ENCODE peak calls at places on chromosomes 1 and 21, in seven cellular contexts. H is stomach, Z is Peyer's patch, X is HCT116, W is hepatocyte, K is colonic mucosa, T is OCI-LY7. R is an unnamed sample. For H3K4me1, the result is how much of the 10 kb centered on the place peaks cover.

GRCh38 chr1:80468356-80468755 is 1332.4 kb upstream of the ADGRL2 start:
- DNase-seq in H (no peak), Z (no peak), X (no peak), W (no peak), K (no peak), T (no peak), R (no peak)

GRCh38 chr1:207787776-207788175 is 35.9 kb downstream of the CD46 start:
- DNase-seq in H (no peak), Z (no peak), X (no peak), W (no peak), K (no peak), T (no peak), R (no peak)

GRCh38 chr1:113191579-113192076 is 118.6 kb downstream of the LRIG2 start:
- DNase-seq in H (no peak), Z (peak), X (peak), W (no peak), K (peak), T (no peak), R (no peak)

GRCh38 chr1:5485968-5486665 is 506.1 kb downstream of the NPHP4 start:
- DNase-seq in H (no peak), Z (no peak), X (no peak), W (no peak), K (no peak), T (no peak), R (no peak)

GRCh38 chr1:214946615-214947014 is 135.9 kb upstream of the KCNK2 start:
- DNase-seq in H (no peak), Z (no peak), X (no peak), W (no peak), K (no peak), T (no peak), R (no peak)

GRCh38 chr1:156439771-156440183 is 60.8 kb downstream of the MEF2D start:
- DNase-seq in H (no peak), Z (no peak), X (no peak), W (no peak), K (no peak), T (no peak), R (no peak)

GRCh38 chr21:36163780-36164426 is 7.3 kb downstream of the DOP1B start:
- DNase-seq in H (no peak), Z (no peak), X (no peak), W (no peak), K (peak), T (no peak), R (no peak)

GRCh38 chr1:7641587-7642417 is 129.3 kb upstream of the VAMP3 start:
- DNase-seq in H (no peak), Z (no peak), X (no peak), W (no peak), K (no peak), T (no peak), R (no peak)

GRCh38 chr1:48061162-48062136 is 64.3 kb upstream of the TRABD2B start:
- DNase-seq in H (peak), Z (peak), X (peak), W (peak), K (peak), T (peak), R (peak)

GRCh38 chr1:20555758-20556120 is 3.4 kb downstream of the FAM43B start:
- DNase-seq in H (no peak), Z (no peak), X (no peak), W (no peak), K (no peak), T (no peak), R (no peak)

GRCh38 chr1:229410692-229411433 is 23.0 kb downstream of the ACTA1 start:
- DNase-seq in H (peak), Z (no peak), X (no peak), W (peak), K (no peak), T (no peak), R (no peak)

GRCh38 chr1:93437976-93438605 is 9.8 kb upstream of the FNBP1L start:
- DNase-seq in H (no peak), Z (no peak), X (no peak), W (peak), K (no peak), T (peak), R (peak)

GRCh38 chr1:53498555-53499142 is 39.5 kb downstream of the DMRTB1 start:
- DNase-seq in H (no peak), Z (no peak), X (no peak), W (no peak), K (no peak), T (no peak), R (no peak)

GRCh38 chr1:154614247-154614646 is 6.3 kb upstream of the ADAR start:
- DNase-seq in H (no peak), Z (no peak), X (no peak), W (no peak), K (no peak), T (no peak), R (no peak)

GRCh38 chr1:41726899-41727748 is 191.6 kb downstream of the HIVEP3 start:
- DNase-seq in H (peak), Z (peak), X (no peak), W (no peak), K (peak), T (peak), R (no peak)

GRCh38 chr21:32392299-32392879 is 423 bp downstream of the URB1 start:
- DNase-seq in H (no peak), Z (no peak), X (no peak), W (peak), K (no peak), T (peak), R (no peak)

GRCh38 chr1:164155337-164155850 is 403.6 kb upstream of the PBX1 start:
- DNase-seq in H (no peak), Z (no peak), X (no peak), W (peak), K (no peak), T (no peak), R (no peak)

GRCh38 chr1:174022976-174023277 is 770 bp upstream of the RC3H1 start:
- DNase-seq in H (no peak), Z (no peak), X (no peak), W (no peak), K (no peak), T (no peak), R (no peak)

GRCh38 chr1:22275211-22275610 is 132.3 kb upstream of the WNT4 start:
- DNase-seq in H (no peak), Z (no peak), X (no peak), W (peak), K (no peak), T (no peak), R (no peak)

GRCh38 chr1:171233183-171233582 is 15.1 kb upstream of the FMO1 start:
- DNase-seq in H (no peak), Z (no peak), X (no peak), W (no peak), K (no peak), T (no peak), R (no peak)

GRCh38 chr21:43203523-43204080 is 34.8 kb downstream of the CRYAA start:
- DNase-seq in H (no peak), Z (no peak), X (no peak), W (no peak), K (no peak), T (no peak), R (peak)

GRCh38 chr1:119367332-119368124 is 1.1 kb upstream of the HAO2 start:
- DNase-seq in H (no peak), Z (no peak), X (peak), W (peak), K (no peak), T (peak), R (no peak)

GRCh38 chr1:232695626-232696025 is 65.7 kb upstream of the SIPA1L2 start:
- DNase-seq in H (no peak), Z (no peak), X (no peak), W (no peak), K (no peak), T (no peak), R (no peak)

GRCh38 chr1:10128081-10128765 is 82.1 kb upstream of the KIF1B start:
- DNase-seq in H (no peak), Z (no peak), X (no peak), W (no peak), K (no peak), T (no peak), R (no peak)

GRCh38 chr1:179781962-179782361 is 38.9 kb downstream of the FAM163A start:
- DNase-seq in H (peak), Z (peak), X (no peak), W (peak), K (peak), T (no peak), R (no peak)

GRCh38 chr1:30197616-30197934 is 525.8 kb downstream of the MATN1 start:
- DNase-seq in H (no peak), Z (no peak), X (no peak), W (no peak), K (no peak), T (no peak), R (no peak)

GRCh38 chr1:12059722-12060464 is 3.2 kb upstream of the TNFRSF8 start:
- DNase-seq in H (no peak), Z (no peak), X (no peak), W (no peak), K (no peak), T (peak), R (no peak)

GRCh38 chr1:150236614-150236934 is 662 bp upstream of the ANP32E start:
- DNase-seq in H (no peak), Z (peak), X (no peak), W (no peak), K (no peak), T (no peak), R (no peak)

GRCh38 chr1:10772711-10773110 is 23.7 kb downstream of the CASZ1 start:
- DNase-seq in H (no peak), Z (no peak), X (no peak), W (no peak), K (no peak), T (no peak), R (no peak)

GRCh38 chr1:236465959-236466303 is 57.9 kb upstream of the LGALS8 start:
- DNase-seq in H (no peak), Z (no peak), X (no peak), W (no peak), K (no peak), T (peak), R (no peak)

GRCh38 chr1:172356620-172357019 is 63.9 kb upstream of the C1orf105 start:
- DNase-seq in H (no peak), Z (peak), X (peak), W (peak), K (peak), T (no peak), R (peak)

GRCh38 chr1:172588296-172589291 is 55.6 kb downstream of the SUCO start:
- DNase-seq in H (no peak), Z (no peak), X (peak), W (peak), K (no peak), T (no peak), R (peak)

GRCh38 chr1:31514117-31514516 is 62.2 kb upstream of the TINAGL1 start:
- DNase-seq in H (no peak), Z (no peak), X (no peak), W (no peak), K (no peak), T (no peak), R (no peak)

GRCh38 chr1:50644447-50645105 is 221.3 kb upstream of the DMRTA2 start:
- DNase-seq in H (no peak), Z (no peak), X (no peak), W (peak), K (no peak), T (no peak), R (peak)

GRCh38 chr1:183806650-183807049 is 1.7 kb downstream of the RGL1 start:
- DNase-seq in H (no peak), Z (no peak), X (no peak), W (no peak), K (no peak), T (no peak), R (no peak)

GRCh38 chr1:183801649-183802048 is 3.3 kb upstream of the RGL1 start:
- DNase-seq in H (no peak), Z (no peak), X (no peak), W (no peak), K (no peak), T (no peak), R (no peak)

GRCh38 chr1:183806086-183806485 is 1.2 kb downstream of the RGL1 start:
- DNase-seq in H (no peak), Z (no peak), X (no peak), W (no peak), K (no peak), T (no peak), R (no peak)

GRCh38 chr1:183804916-183805734 is at the start of gene RGL1:
- DNase-seq in H (peak), Z (peak), X (peak), W (peak), K (peak), T (no peak), R (peak)

DNA sequence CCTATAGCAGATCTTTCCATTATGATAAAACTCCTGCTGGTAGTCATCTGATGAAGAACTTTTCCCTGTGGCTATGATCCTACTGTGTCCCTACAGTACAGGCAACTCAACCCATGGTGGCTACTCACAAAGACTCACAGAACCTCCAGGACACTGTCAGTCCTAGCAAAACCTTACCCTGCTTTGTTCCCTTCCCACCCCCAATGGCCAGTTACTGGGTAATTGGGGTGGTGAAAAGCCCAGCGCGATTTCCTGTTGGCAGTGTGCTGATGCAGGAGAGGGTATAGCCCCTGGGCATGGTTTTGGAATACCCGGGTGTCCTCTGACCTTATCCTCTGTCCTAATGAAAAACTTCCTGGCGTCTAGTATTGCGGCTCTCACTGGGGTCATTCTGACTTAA is 538 bp upstream of the RGL1 start:
- DNase-seq in H (no peak), Z (no peak), X (no peak), W (no peak), K (no peak), T (no peak), R (no peak)
- H3K4me3 ChIP-seq in H (peak), Z (peak), X (peak), W (peak), K (no peak), T (no peak), R (peak)

DNA sequence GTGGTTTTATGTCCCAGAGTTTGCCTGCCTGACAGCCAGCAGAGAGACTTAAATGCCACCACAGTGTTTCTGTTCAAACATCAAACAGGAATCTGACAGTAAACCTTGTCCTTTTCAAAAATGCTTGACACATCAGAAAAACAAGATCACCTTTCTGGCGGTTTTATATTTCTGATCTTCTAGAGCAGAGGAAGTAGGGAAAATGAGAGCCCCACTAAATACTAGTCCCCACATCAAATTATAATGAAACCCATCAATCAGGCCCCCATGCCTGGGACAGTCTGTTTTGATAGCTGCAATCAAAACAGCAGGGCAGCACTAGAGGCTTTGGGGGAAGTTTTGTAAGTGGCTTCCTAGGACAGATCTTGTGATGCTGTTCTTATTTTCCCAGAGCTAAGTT is 129.3 kb downstream of the CNIH3 start:
- DNase-seq in H (no peak), Z (no peak), X (no peak), W (no peak), K (no peak), T (no peak), R (no peak)
- H3K4me1 ChIP-seq in H (under half), Z (under half), X (under half), W (under half), K (under half), T (under half), R (under half)

GRCh38 chr1:202107801-202108731 is 14.7 kb upstream of the GPR37L1 start:
- DNase-seq in H (peak), Z (peak), X (no peak), W (peak), K (peak), T (no peak), R (no peak)

GRCh38 chr1:202107321-202107761 is 15.4 kb upstream of the GPR37L1 start:
- DNase-seq in H (peak), Z (peak), X (no peak), W (no peak), K (peak), T (no peak), R (no peak)

GRCh38 chr1:202105571-202106339 is 17.0 kb upstream of the GPR37L1 start:
- DNase-seq in H (peak), Z (peak), X (peak), W (peak), K (peak), T (no peak), R (peak)

GRCh38 chr1:202104073-202104472 is 18.6 kb upstream of the GPR37L1 start:
- DNase-seq in H (no peak), Z (no peak), X (no peak), W (no peak), K (peak), T (no peak), R (no peak)

DNA sequence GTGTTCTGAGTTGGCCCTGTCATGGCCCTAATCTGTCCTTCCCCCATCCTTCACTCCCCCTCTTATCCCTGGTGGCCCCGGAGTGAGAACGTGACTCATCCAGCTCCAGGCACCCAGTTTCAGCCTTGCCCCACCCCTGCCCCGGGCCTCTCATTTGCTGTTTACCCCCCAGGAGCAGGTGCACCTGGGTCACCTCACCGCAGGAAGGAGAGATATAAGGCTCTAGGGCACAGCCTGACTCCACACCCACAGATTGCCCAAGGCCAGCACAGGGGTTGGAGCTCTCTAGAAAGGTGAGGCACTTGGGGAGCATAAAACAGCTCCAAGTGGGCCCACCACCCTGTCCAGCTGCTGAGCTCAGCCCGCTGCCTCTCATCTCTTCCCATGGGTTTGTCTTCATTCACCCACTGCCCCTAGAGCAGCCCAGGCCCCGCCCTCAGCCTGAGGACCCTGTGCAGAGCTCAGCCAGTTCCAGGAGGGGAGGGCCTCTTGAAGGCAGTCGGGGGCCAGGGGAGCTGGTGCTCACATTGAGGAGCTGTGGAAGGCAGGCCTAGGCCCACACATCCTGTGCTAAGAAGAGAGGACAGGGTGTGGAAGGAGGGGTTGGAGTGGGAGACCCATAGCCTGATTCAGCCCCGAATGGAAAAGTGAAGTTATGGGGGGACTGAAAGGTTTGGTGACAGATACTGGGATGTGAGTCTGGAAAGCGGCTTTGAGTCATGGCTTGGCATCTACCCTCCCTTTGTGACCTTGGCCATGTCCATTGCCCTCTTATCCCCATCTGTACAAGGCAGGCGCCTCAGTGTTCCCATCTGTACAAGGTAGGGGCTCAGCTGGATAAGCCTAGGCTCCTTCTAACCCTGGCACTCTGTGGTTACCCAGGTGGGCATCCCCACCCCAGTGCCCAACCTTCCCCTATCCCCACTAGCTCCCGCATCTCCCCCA is 16.1 kb upstream of the GPR37L1 start:
- DNase-seq in H (peak), Z (peak), X (peak), W (peak), K (peak), T (no peak), R (no peak)
- H3K27ac ChIP-seq in H (peak), Z (no peak), X (peak), W (peak), K (peak), T (no peak), R (no peak)

DNA sequence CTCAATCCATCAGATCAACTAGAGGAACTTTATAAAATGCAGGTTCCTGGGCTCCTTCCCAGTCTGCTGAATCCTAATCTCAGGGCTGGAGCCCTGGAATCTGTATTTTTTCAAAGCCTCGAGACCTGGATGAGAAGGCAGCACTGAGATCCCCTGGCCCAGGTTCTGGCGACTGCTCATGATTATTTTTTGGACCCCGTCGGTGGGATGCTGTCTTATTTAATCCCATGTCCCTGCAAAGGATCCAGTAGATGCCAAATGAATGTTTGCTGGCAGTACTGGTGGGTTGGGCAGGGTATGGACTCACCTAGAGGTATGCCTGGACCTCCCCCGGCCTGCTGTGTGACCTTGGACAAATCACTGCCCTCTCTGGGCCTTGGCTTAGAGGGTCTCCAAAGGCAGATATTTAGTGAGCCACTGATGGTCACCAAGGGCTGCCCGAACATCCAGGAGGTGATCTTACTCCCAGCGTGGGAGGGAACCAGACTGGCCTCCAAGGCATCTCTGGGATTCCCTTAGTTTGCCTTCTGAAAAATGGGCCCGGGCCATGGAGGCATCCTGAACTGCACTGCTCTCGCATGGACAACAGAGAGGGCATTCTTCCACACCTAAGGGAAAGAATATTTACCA is 91.6 kb upstream of the RUNX3 start:
- DNase-seq in H (no peak), Z (no peak), X (no peak), W (no peak), K (no peak), T (peak), R (no peak)
- H3K4me3 ChIP-seq in H (no peak), Z (no peak), X (no peak), W (no peak), K (no peak), T (peak), R (no peak)

DNA sequence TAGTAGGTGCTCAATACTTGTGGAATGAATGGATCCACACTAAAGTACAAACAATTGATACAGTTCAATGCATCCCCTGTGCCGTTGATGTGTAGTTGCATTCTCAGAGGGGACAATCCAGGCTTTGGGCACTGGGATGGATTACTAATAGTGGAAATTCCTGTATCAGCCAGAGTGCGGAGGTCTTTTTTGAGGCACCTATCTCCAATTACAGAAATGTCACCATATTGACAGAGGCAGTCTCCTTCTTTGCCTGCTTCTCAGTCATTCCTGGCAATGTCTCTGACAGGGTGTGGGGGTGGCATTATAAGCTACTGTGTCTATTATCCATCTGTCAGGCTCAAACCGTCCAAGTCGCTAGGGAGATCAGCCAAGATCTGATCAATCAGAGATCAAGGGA is 3.2 kb upstream of the LAMB3 start:
- DNase-seq in H (no peak), Z (no peak), X (no peak), W (no peak), K (no peak), T (no peak), R (no peak)
- H3K4me1 ChIP-seq in H (under half), Z (under half), X (under half), W (under half), K (under half), T (under half), R (half or more)